ENCODE peak calls at places on chromosome 12, in five cellular contexts. Y, E, I, W and T are unnamed samples.

GRCh38 chr12:117662620-117663395 is 301.4 kb upstream of the NOS1 start:
- DNase-seq in Y (no peak), E (no peak), I (no peak), W (no peak), T (no peak)

GRCh38 chr12:70646850-70647249 is 9.6 kb upstream of the PTPRB start:
- DNase-seq in Y (no peak), E (peak; percentile 85), I (no peak), W (no peak), T (no peak)

GRCh38 chr12:124506145-124506831 is 61.1 kb downstream of the NCOR2 start:
- DNase-seq in Y (no peak), E (no peak), I (no peak), W (peak; percentile 41), T (peak; percentile 84)

GRCh38 chr12:24244801-24245200 is 295.3 kb upstream of the SOX5 start:
- DNase-seq in Y (no peak), E (no peak), I (no peak), W (peak; percentile 39), T (no peak)

GRCh38 chr12:132406498-132407461 is 77.4 kb upstream of the GALNT9 start:
- DNase-seq in Y (no peak), E (no peak), I (no peak), W (no peak), T (no peak)

GRCh38 chr12:104138747-104139186 is 757 bp upstream of the NFYB start:
- DNase-seq in Y (peak; percentile 15), E (no peak), I (no peak), W (peak; percentile 36), T (no peak)

GRCh38 chr12:26287666-26288408 is 92.5 kb downstream of the SSPN start:
- DNase-seq in Y (no peak), E (no peak), I (no peak), W (no peak), T (no peak)

GRCh38 chr12:49040364-49040855 is 20.2 kb downstream of the KMT2D start:
- DNase-seq in Y (no peak), E (no peak), I (no peak), W (no peak), T (no peak)

GRCh38 chr12:110245278-110245868 is 35.7 kb upstream of the ATP2A2 start:
- DNase-seq in Y (no peak), E (no peak), I (no peak), W (peak; percentile 66), T (no peak)

GRCh38 chr12:53381739-53382630 is 2.0 kb downstream of the SP1 start:
- DNase-seq in Y (no peak), E (peak; percentile 44), I (no peak), W (peak; percentile 91), T (peak; percentile 67)

GRCh38 chr12:14723763-14724162 is 27.4 kb upstream of the GUCY2C start:
- DNase-seq in Y (peak; percentile 9), E (peak; percentile 58), I (no peak), W (peak; percentile 66), T (peak; percentile 52)

GRCh38 chr12:132151145-132151765 is 7.0 kb downstream of the NOC4L start:
- DNase-seq in Y (no peak), E (no peak), I (no peak), W (no peak), T (no peak)

GRCh38 chr12:4538207-4539160 is at the start of gene RAD51AP1:
- DNase-seq in Y (peak; percentile 98), E (peak; percentile 97), I (peak; percentile 91), W (peak; percentile 99), T (peak; percentile 97)
- H3K4me1 ChIP-seq in Y (peaks cover 17% of the 10 kb centered on the region), E (no peaks in the 10 kb centered on the region), I (peaks cover 6% of the 10 kb centered on the region), W (no peaks in the 10 kb centered on the region), T (no peaks in the 10 kb centered on the region)

DNA sequence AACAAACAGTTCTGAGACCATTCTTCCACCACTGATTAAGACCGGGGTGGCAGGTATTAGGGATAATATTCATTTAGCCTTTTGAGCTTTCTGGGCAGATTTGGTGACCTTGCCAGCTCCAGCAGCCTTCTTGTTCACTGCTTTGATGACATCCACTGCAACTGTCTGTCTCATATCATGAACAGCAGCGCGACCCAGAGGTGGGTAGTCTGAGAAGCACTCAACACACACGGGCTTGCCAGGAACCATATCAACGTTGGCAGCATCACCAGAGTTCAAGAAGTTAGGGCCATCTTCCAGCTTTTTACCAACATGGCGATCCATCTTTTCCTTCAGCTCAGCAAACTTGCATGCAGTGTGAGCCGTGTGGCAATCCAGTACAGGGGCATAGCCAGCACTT is 16.9 kb downstream of the AEBP2 start:
- DNase-seq in Y (no peak), E (no peak), I (no peak), W (no peak), T (no peak)
- H3K4me3 ChIP-seq in Y (no peak overlapping the region), E (no peak overlapping the region), I (no peak overlapping the region), W (no peak overlapping the region), T (no peak overlapping the region)

DNA sequence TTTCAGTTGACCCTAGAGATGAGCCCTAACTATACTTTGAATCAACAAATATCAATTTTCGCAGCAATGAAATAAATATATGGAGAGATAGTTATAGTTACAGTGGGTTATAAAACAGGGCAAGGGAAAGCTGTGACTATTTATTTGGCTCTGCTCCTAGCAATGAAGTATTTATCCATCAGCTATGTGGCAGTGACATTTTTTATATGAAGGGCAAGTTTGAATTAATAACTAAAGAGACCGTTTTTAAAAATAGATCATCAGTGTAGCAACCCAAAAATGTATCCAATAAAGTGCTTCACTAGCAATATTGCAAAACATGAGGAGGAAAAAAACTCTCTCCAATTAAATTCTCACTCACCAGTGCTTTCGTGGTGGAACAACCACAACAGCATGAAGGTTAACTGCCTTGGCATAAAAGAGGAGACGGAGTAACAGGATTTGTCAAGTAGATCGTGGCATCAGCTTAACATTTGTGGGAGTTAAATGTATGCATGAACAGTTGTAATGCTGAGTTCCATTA is 58.1 kb upstream of the NUDT4 start:
- DNase-seq in Y (no peak), E (no peak), I (no peak), W (no peak), T (no peak)
- H2BK15ac ChIP-seq in Y (no peak overlapping the region), E (no peak overlapping the region), I (no peak overlapping the region), W (no peak overlapping the region), T (no peak overlapping the region)

GRCh38 chr12:30707628-30708342 is 12.1 kb upstream of the IPO8 start:
- DNase-seq in Y (no peak), E (no peak), I (no peak), W (no peak), T (no peak)
- H3K4me1 ChIP-seq in Y (no peaks in the 10 kb centered on the region), E (no peaks in the 10 kb centered on the region), I (no peaks in the 10 kb centered on the region), W (no peaks in the 10 kb centered on the region), T (no peaks in the 10 kb centered on the region)

DNA sequence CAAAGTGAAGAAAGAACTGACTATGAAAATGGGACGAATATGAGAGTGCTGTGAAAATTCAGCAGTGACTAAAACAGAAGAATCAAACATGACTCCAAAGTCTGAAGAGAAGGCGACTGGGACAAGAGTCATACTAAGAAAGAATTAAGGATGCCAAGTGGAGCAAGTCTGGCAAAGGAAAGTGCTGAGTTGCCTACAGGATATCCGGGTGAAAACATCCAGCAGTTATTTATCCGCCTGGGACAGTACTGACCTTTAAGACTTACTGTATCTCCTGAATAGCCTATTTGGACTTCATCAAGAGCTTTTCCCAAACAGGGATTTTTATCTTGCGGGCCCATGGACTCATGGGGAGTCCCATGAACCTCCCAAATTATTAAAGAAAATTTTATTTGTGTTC is 41.1 kb downstream of the KICS2 start:
- DNase-seq in Y (no peak), E (peak; percentile 76), I (no peak), W (no peak), T (peak; percentile 73)
- H3K4me3 ChIP-seq in Y (no peak overlapping the region), E (no peak overlapping the region), I (no peak overlapping the region), W (no peak overlapping the region), T (peak overlapping the region; percentile 20)

DNA sequence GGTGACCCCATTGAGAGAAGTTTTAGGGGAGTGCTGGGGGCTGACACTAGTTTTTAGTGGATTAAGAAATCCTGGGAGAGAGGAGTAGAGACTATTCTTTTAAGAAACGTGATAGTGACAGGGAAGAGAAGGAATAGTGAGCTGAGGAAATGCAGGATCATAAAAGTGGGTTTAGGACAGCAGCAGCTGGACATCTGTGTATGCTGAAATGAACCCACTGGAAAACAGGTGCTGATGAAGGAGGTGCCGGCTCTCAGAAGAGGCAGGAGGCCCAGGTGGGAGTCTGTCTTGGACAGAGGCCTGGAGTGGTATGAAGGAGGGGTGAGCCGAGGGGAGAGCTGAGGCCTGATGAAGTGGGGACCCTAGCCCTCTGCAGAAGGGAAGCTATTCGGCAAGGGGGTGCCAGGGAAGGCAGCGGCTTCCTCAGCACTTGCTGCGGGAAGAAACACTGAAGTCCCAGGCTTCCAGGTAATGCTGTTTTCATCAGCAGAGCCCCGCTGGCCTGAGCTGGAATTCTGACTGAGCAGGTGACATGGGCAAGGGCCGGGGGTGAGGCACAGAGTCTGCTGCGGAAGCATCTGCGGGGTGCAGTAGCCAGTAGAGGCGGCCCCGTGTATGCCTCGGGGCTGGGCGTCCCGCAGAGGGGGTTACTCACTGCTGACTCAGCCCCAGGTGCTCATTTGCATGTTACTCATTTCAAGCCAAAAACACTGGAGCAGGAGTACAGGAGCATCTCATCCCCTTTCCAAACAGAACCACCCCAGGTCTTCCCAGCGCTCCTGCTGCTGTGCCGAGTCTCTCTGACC is 89.7 kb downstream of the TMCC3 start:
- DNase-seq in Y (no peak), E (peak; percentile 53), I (peak; percentile 80), W (peak; percentile 81), T (no peak)
- H2BK15ac ChIP-seq in Y (peak overlapping the region; percentile 30), E (no peak overlapping the region), I (peak overlapping the region; percentile 31), W (no peak overlapping the region), T (no peak overlapping the region)

GRCh38 chr12:99711246-99711645 is 63.7 kb downstream of the GARIN6 start:
- DNase-seq in Y (no peak), E (no peak), I (no peak), W (no peak), T (no peak)
- H3K4me1 ChIP-seq in Y (no peaks in the 10 kb centered on the region), E (no peaks in the 10 kb centered on the region), I (no peaks in the 10 kb centered on the region), W (no peaks in the 10 kb centered on the region), T (no peaks in the 10 kb centered on the region)

GRCh38 chr12:51818086-51818485 is 30.4 kb downstream of the FIGNL2 start:
- DNase-seq in Y (no peak), E (no peak), I (no peak), W (no peak), T (no peak)

GRCh38 chr12:51818567-51819300 is 29.8 kb downstream of the FIGNL2 start:
- DNase-seq in Y (no peak), E (peak; percentile 73), I (no peak), W (no peak), T (peak; percentile 22)

GRCh38 chr12:51820721-51821422 is 27.6 kb downstream of the FIGNL2 start:
- DNase-seq in Y (peak; percentile 82), E (peak; percentile 60), I (no peak), W (peak; percentile 85), T (no peak)

GRCh38 chr12:51821423-51822260 is 26.9 kb downstream of the FIGNL2 start:
- DNase-seq in Y (no peak), E (no peak), I (no peak), W (no peak), T (no peak)

GRCh38 chr12:51819851-51820720 is 28.4 kb downstream of the FIGNL2 start:
- DNase-seq in Y (no peak), E (no peak), I (no peak), W (no peak), T (no peak)
- H3K4me3 ChIP-seq in Y (peak overlapping the region; percentile 74), E (peak overlapping the region; percentile 68), I (peak overlapping the region; percentile 76), W (peak overlapping the region; percentile 40), T (no peak overlapping the region)

DNA sequence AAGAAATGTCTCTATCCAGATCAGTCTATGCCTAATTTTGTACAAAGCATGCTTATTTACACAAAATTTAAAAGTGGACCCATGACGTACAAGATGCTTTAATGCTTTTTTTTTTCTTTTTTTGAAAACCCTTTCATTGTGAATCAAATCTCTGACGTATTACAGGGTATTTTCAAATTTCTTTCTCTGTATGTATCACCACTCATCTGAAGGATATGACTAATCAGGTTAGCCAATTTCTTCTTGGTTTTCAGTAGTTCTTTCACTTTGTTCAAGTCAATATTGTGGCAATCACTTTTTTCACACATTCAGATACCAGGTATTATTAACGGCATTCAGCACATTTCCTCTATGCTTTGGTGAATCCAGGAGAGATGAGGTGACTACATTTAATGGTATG is 685.3 kb downstream of the TRHDE start:
- DNase-seq in Y (no peak), E (no peak), I (no peak), W (no peak), T (no peak)
- H2BK15ac ChIP-seq in Y (no peak overlapping the region), E (no peak overlapping the region), I (no peak overlapping the region), W (no peak overlapping the region), T (no peak overlapping the region)

GRCh38 chr12:122304924-122305323 is 38.6 kb upstream of the VPS33A start:
- DNase-seq in Y (no peak), E (peak; percentile 46), I (no peak), W (no peak), T (no peak)
- H3K4me1 ChIP-seq in Y (no peaks in the 10 kb centered on the region), E (peaks cover 10% of the 10 kb centered on the region), I (peaks cover 2% of the 10 kb centered on the region), W (no peaks in the 10 kb centered on the region), T (no peaks in the 10 kb centered on the region)